ENCODE peak calls at places on chromosomes 16 and 17, in four cellular contexts. W is heart right ventricle, V is fibroblast of lung, Y is hepatocyte. I is an unnamed sample.

GRCh38 chr17:55730380-55730779 is 7.7 kb upstream of the TMEM100 start:
- DNase-seq in Y (no peak), V (no peak), W (no peak), I (no peak)

GRCh38 chr16:6970171-6970857 is 362.3 kb upstream of the RBFOX1 start:
- DNase-seq in V (no peak), W (no peak), Y (no peak), I (no peak)

GRCh38 chr17:80947200-80947940 is 44.3 kb upstream of the CHMP6 start:
- DNase-seq in Y (no peak), W (peak; percentile 3), V (no peak), I (no peak)

GRCh38 chr16:72884037-72884436 is 163.9 kb downstream of the ZFHX3 start:
- DNase-seq in V (peak; percentile 73), W (no peak), Y (no peak), I (no peak)

GRCh38 chr17:28335959-28336871 is 654 bp downstream of the TNFAIP1 start:
- DNase-seq in V (peak; percentile 96), Y (peak; percentile 92), W (no peak), I (peak; percentile 60)

GRCh38 chr17:78995761-78996451 is 13.7 kb downstream of the CANT1 start:
- DNase-seq in Y (peak; percentile 45), W (no peak), V (no peak), I (no peak)

GRCh38 chr16:2614761-2615191 is 67.5 kb upstream of the KCTD5 start:
- DNase-seq in V (no peak), W (no peak), Y (no peak), I (no peak)

GRCh38 chr16:85651822-85652430 is 36.8 kb downstream of the GINS2 start:
- DNase-seq in W (peak; percentile 15), V (no peak), Y (peak; percentile 46), I (no peak)

GRCh38 chr16:69040144-69040909 is 65.1 kb upstream of the HAS3 start:
- DNase-seq in Y (no peak), V (peak; percentile 73), W (no peak), I (no peak)

GRCh38 chr16:79767597-79768280 is 167.2 kb upstream of the MAF start:
- DNase-seq in W (no peak), V (peak; percentile 27), Y (peak; percentile 58), I (no peak)

GRCh38 chr16:29675811-29676643 is 3.0 kb upstream of the QPRT start:
- DNase-seq in V (peak; percentile 17), W (no peak), Y (no peak), I (no peak)

GRCh38 chr17:40437095-40437732 is 6.0 kb upstream of the IGFBP4 start:
- DNase-seq in W (no peak), Y (no peak), V (no peak), I (no peak)

GRCh38 chr17:76547183-76547641 is 7.4 kb downstream of the PRCD start:
- DNase-seq in W (no peak), Y (peak; percentile 82), V (peak; percentile 59), I (no peak)

GRCh38 chr16:17451835-17452234 is 18.9 kb downstream of the XYLT1 start:
- DNase-seq in Y (no peak), V (no peak), W (no peak), I (no peak)

GRCh38 chr17:7307686-7308624 is 527 bp downstream of the EIF5A start:
- DNase-seq in V (no peak), Y (peak; percentile 82), W (peak; percentile 64), I (no peak)

GRCh38 chr17:41772218-41772585 is 14.3 kb downstream of the JUP start:
- DNase-seq in Y (peak; percentile 84), V (no peak), W (no peak), I (no peak)

GRCh38 chr17:7283471-7284216 is 2.1 kb downstream of the SLC2A4 start:
- DNase-seq in W (no peak), Y (no peak), V (no peak), I (no peak)

GRCh38 chr16:83392743-83393142 is 415.0 kb upstream of the HSBP1 start:
- DNase-seq in Y (no peak), V (peak; percentile 20), W (no peak), I (no peak)

GRCh38 chr16:1991135-1991551 is 1.4 kb downstream of the SYNGR3 start:
- DNase-seq in V (no peak), W (peak; percentile 24), Y (no peak), I (no peak)

GRCh38 chr17:29084476-29085148 is 41.7 kb downstream of the PIPOX start:
- DNase-seq in Y (peak; percentile 74), V (peak; percentile 26), W (no peak), I (no peak)

GRCh38 chr17:40961586-40961985 is 5.2 kb downstream of the KRT39 start:
- DNase-seq in V (no peak), W (no peak), Y (no peak), I (peak; percentile 61)

GRCh38 chr17:30472238-30472890 is 4.8 kb upstream of the GOSR1 start:
- DNase-seq in Y (no peak), V (peak; percentile 12), W (no peak), I (no peak)

GRCh38 chr16:60127196-60127595 is 1393.1 kb upstream of the GOT2 start:
- DNase-seq in W (no peak), Y (no peak), V (no peak), I (no peak)

GRCh38 chr16:87457724-87458423 is 35.0 kb downstream of the ZCCHC14 start:
- DNase-seq in Y (peak; percentile 57), V (peak; percentile 99), W (no peak), I (peak; percentile 96)

GRCh38 chr17:1201132-1201702 is 21.4 kb upstream of the ABR start:
- DNase-seq in Y (no peak), W (no peak), V (no peak), I (no peak)

GRCh38 chr16:67801889-67802288 is 4.5 kb downstream of the RANBP10 start:
- DNase-seq in W (no peak), Y (no peak), V (no peak), I (no peak)

GRCh38 chr17:45768000-45768399 is 16.1 kb upstream of the CRHR1 start:
- DNase-seq in V (no peak), W (no peak), Y (no peak), I (no peak)

GRCh38 chr17:73311428-73311780 is 397 bp downstream of the CDC42EP4 start:
- DNase-seq in V (no peak), Y (no peak), W (peak; percentile 63), I (no peak)

GRCh38 chr17:30580916-30581315 is 103.7 kb downstream of the GOSR1 start:
- DNase-seq in W (no peak), Y (no peak), V (peak; percentile 41), I (no peak)

GRCh38 chr16:27462200-27462845 is 60.3 kb downstream of the IL21R start:
- DNase-seq in W (no peak), V (no peak), Y (no peak), I (no peak)

GRCh38 chr17:80432961-80433550 is 18.1 kb downstream of the ENDOV start:
- DNase-seq in V (no peak), Y (no peak), W (no peak), I (no peak)

GRCh38 chr17:80716986-80717385 is 172.3 kb downstream of the RPTOR start:
- DNase-seq in Y (no peak), V (no peak), W (no peak), I (peak; percentile 49)

GRCh38 chr17:81080056-81080455 is 45.1 kb downstream of the BAIAP2 start:
- DNase-seq in W (no peak), V (no peak), Y (no peak), I (no peak)

GRCh38 chr17:76121932-76122383 is 18.4 kb upstream of the EXOC7 start:
- DNase-seq in W (peak; percentile 31), Y (no peak), V (peak; percentile 39), I (no peak)

DNA sequence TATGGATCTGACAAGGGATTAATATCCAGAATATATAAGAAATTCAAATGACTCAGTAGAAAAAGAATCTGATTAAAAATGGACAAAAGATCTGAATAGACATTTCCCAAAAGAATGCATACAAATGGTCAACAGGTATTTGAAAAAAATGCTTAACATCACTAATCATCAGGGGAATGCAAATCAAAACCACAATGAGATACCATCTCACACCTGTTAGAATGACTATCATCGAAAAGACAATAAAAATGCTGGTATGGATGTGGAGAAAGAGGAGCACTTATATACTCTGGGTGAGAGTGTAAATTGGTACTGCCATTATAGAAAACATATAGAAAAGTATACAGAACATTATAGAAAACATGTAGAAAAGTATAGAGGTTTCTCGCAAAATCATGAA is 16.4 kb upstream of the HS3ST2 start:
- DNase-seq in Y (no peak), W (no peak), V (no peak), I (no peak)
- TF ChIP-seq CTCF in Y (no peak), W (no peak), V (no peak), I (no peak)

GRCh38 chr17:77632619-77633018 is 325.9 kb upstream of the TNRC6C start:
- DNase-seq in V (no peak), W (no peak), Y (no peak), I (no peak)
- TF ChIP-seq CTCF in V (no peak), W (no peak), Y (no peak), I (no peak)

GRCh38 chr17:61448042-61448441 is 4.2 kb upstream of the TBX4 start:
- DNase-seq in W (no peak), Y (no peak), V (no peak), I (no peak)
- TF ChIP-seq CTCF in W (no peak), Y (no peak), V (no peak), I (no peak)

DNA sequence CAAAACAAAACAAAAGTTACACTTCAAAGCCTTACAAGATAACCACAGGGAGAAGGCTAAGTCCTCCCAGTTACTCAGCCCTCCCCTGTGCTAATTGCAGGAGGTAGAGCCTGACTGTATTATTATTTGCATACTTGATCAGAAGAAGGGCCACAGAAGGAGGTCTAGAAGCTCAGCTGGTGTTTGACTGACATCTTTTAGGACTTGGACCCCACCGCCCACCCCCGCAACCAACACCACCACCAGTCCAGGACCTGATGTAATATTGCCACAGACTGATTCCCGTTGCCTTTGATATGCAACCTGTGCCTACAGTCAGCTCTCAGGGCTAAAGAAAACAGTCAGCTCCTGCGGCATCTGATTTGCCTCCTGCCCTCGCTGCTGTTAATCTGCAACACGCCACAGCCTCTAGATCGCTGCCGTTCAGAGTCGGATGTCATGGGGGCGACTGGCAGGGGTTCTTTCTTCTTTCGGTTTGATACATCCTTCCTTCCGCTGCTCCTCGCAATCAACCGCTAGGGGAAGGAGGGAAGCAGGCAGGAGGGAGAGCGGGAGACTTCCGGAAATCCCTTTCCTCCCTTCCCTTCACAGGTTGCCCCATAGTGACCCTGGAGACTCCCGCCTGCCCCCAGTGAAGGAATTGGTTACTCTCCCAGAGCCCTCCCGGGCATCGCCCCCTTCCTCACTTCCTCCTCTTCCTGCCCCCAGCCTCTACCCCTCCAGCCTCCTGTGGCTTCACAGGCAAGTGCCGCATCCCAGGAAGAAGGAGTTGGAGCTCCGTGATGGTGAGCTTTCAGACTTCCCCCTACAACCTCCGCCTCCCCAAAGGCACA is 90.5 kb upstream of the SOX9 start:
- DNase-seq in V (peak; percentile 70), W (peak; percentile 15), Y (peak; percentile 68), I (no peak)
- TF ChIP-seq CTCF in V (peak; percentile 65), W (peak; percentile 28), Y (peak; percentile 37), I (peak; percentile 67)

GRCh38 chr17:5711344-5711743 is 127.0 kb upstream of the NLRP1 start:
- DNase-seq in V (no peak), W (no peak), Y (no peak), I (no peak)
- TF ChIP-seq CTCF in V (no peak), W (no peak), Y (no peak), I (no peak)

GRCh38 chr16:81405702-81406113 is 38.9 kb upstream of the CMIP start:
- DNase-seq in W (no peak), V (peak; percentile 99), Y (peak; percentile 88), I (peak; percentile 31)
- TF ChIP-seq CTCF in W (no peak), V (peak; percentile 4), Y (peak; percentile 7), I (peak; percentile 29)

GRCh38 chr17:8574687-8575086 is 55.8 kb downstream of the MYH10 start:
- DNase-seq in W (no peak), Y (no peak), V (peak; percentile 21), I (no peak)
- TF ChIP-seq CTCF in W (peak; percentile 47), Y (no peak), V (peak; percentile 31), I (no peak)

I was measured in BJ.